ENCODE peak calls at places on chromosomes 13 and 19, in five cellular contexts. J is stimulated activated CD8-positive, alpha-beta memory T cell treated with anti-CD3 and anti-CD28 coated beads, Interleukin-15, amount 100 ng/mL, for 48 hours; V is EH; L is uterus; I is AG09309. D is an unnamed sample.

GRCh38 chr19:33554821-33555220 is 33.2 kb upstream of the PEPD start:
- DNase-seq in J (no peak), I (no peak), V (no peak), L (no peak), D (peak)

GRCh38 chr13:28611021-28611420 is 47.9 kb upstream of the POMP start:
- DNase-seq in I (no peak), L (no peak), V (no peak), J (no peak), D (no peak)

GRCh38 chr19:54724142-54724541 is at the start of gene KIR3DL3:
- DNase-seq in V (no peak), L (no peak), J (no peak), I (no peak), D (no peak)

GRCh38 chr13:91576590-91576989 is 178.2 kb downstream of the GPC5 start:
- DNase-seq in J (no peak), L (no peak), V (no peak), I (no peak), D (no peak)

GRCh38 chr13:49376121-49376520 is 67.7 kb downstream of the CAB39L start:
- DNase-seq in J (no peak), L (no peak), V (no peak), I (no peak), D (no peak)

GRCh38 chr19:27955484-27955883 is 1257.5 kb downstream of the UQCRFS1 start:
- DNase-seq in V (no peak), J (no peak), I (no peak), L (no peak), D (no peak)

GRCh38 chr19:46950526-46951235 is 69.0 kb upstream of the NPAS1 start:
- DNase-seq in I (no peak), L (no peak), V (no peak), J (no peak), D (no peak)

GRCh38 chr13:113887700-113888201 is 23.9 kb upstream of the GAS6 start:
- DNase-seq in L (no peak), V (peak), J (no peak), I (no peak), D (no peak)

GRCh38 chr19:48511800-48512503 is at the start of gene LMTK3:
- DNase-seq in I (no peak), L (no peak), J (peak), V (peak), D (peak)

GRCh38 chr19:10206226-10206873 is 11.6 kb upstream of the DNMT1 start:
- DNase-seq in J (no peak), V (peak), I (no peak), L (no peak), D (no peak)

GRCh38 chr19:46943150-46943946 is 76.3 kb upstream of the NPAS1 start:
- DNase-seq in J (no peak), I (no peak), V (no peak), L (no peak), D (no peak)

GRCh38 chr13:73390100-73390499 is 331.3 kb downstream of the KLF5 start:
- DNase-seq in I (no peak), L (no peak), V (no peak), J (no peak), D (no peak)

GRCh38 chr13:113646376-113646775 is 11.6 kb downstream of the ATP4B start:
- DNase-seq in V (no peak), I (no peak), L (no peak), J (no peak), D (peak)

GRCh38 chr13:112776971-112777370 is 87.1 kb downstream of the ATP11A start:
- DNase-seq in V (no peak), I (no peak), J (no peak), L (peak), D (no peak)

GRCh38 chr13:53007872-53008271 is 20.7 kb upstream of the OLFM4 start:
- DNase-seq in L (no peak), V (no peak), J (no peak), I (no peak), D (no peak)

GRCh38 chr19:39916851-39917396 is 17.5 kb downstream of the FCGBP start:
- DNase-seq in I (no peak), J (no peak), V (no peak), L (no peak), D (no peak)

GRCh38 chr13:106865706-106866288 is 297.9 kb upstream of the ARGLU1 start:
- DNase-seq in L (no peak), V (no peak), J (no peak), I (no peak), D (no peak)

GRCh38 chr13:98222081-98222554 is 45.0 kb upstream of the RNF113B start:
- DNase-seq in V (peak), I (no peak), L (no peak), J (no peak), D (no peak)

GRCh38 chr19:15282311-15282705 is 50.0 kb downstream of the BRD4 start:
- DNase-seq in L (no peak), J (no peak), I (no peak), V (no peak), D (no peak)

GRCh38 chr19:3145909-3146676 is 10.3 kb downstream of the GNA15 start:
- DNase-seq in V (no peak), I (no peak), J (no peak), L (no peak), D (no peak)

GRCh38 chr19:1236566-1236965 is 1.2 kb downstream of the CBARP start:
- DNase-seq in I (no peak), V (no peak), L (no peak), J (no peak), D (no peak)

GRCh38 chr19:11856568-11857264 is 8.2 kb downstream of the ZNF439 start:
- DNase-seq in L (no peak), V (no peak), J (no peak), I (no peak), D (no peak)

GRCh38 chr19:7395793-7396192 is 47.1 kb downstream of the ARHGEF18 start:
- DNase-seq in L (no peak), I (no peak), J (no peak), V (no peak), D (no peak)

GRCh38 chr13:108897955-108898354 is 268.5 kb downstream of the MYO16 start:
- DNase-seq in J (peak), V (no peak), L (no peak), I (no peak), D (no peak)

GRCh38 chr13:73370066-73370465 is 311.3 kb downstream of the KLF5 start:
- DNase-seq in V (no peak), I (no peak), L (no peak), J (no peak), D (no peak)

GRCh38 chr13:97226788-97227627 is 4.9 kb downstream of the MBNL2 start:
- DNase-seq in I (no peak), L (no peak), V (peak), J (no peak), D (no peak)

GRCh38 chr13:51804295-51805172 is 571 bp upstream of the DHRS12 start:
- DNase-seq in J (no peak), I (no peak), V (no peak), L (no peak), D (peak)

GRCh38 chr13:26482451-26483197 is 74.9 kb upstream of the WASF3 start:
- DNase-seq in I (peak), J (no peak), V (peak), L (peak), D (peak)

GRCh38 chr13:95155093-95155492 is 146.2 kb downstream of the ABCC4 start:
- DNase-seq in J (no peak), I (no peak), V (peak), L (no peak), D (no peak)

GRCh38 chr13:40185393-40185792 is 481.0 kb downstream of the FOXO1 start:
- DNase-seq in V (no peak), J (no peak), I (no peak), L (no peak), D (no peak)

GRCh38 chr13:39245688-39246087 is 207.4 kb downstream of the NHLRC3 start:
- DNase-seq in L (no peak), J (no peak), I (no peak), V (no peak), D (no peak)

GRCh38 chr13:27927444-27928352 is 7.9 kb downstream of the PDX1 start:
- DNase-seq in I (no peak), V (no peak), J (no peak), L (no peak), D (no peak)

D was measured in right cardiac atrium.